ENCODE peak calls at places on chromosomes 12 and 14, in six cellular contexts. J, R, D, V, O and K are unnamed samples.

GRCh38 chr12:25495336-25496097 is 57.6 kb downstream of the LMNTD1 start:
- DNase-seq in V (no peak), J (no peak), O (no peak), R (no peak), D (no peak), K (no peak)

GRCh38 chr12:132610051-132610759 is at the start of gene LRCOL1:
- DNase-seq in O (no peak), D (no peak), V (no peak), R (no peak), J (no peak), K (no peak)

GRCh38 chr14:34359423-34360120 is 102.5 kb downstream of the SPTSSA start:
- DNase-seq in V (no peak), J (no peak), D (no peak), O (no peak), R (no peak), K (no peak)

GRCh38 chr12:77925536-77926108 is 94.9 kb downstream of the NAV3 start:
- DNase-seq in R (peak; percentile 3), D (peak; percentile 90), O (peak; percentile 70), V (no peak), J (peak; percentile 1), K (peak; percentile 24)

GRCh38 chr14:23577710-23578392 is 739 bp downstream of the JPH4 start:
- DNase-seq in D (no peak), V (no peak), O (no peak), J (no peak), R (no peak), K (no peak)

GRCh38 chr14:70073924-70074566 is 114.7 kb downstream of the SLC8A3 start:
- DNase-seq in J (peak; percentile 21), D (peak; percentile 29), R (peak; percentile 70), V (no peak), O (no peak), K (peak; percentile 81)

GRCh38 chr14:26276757-26277156 is 321.1 kb downstream of the NOVA1 start:
- DNase-seq in V (no peak), D (no peak), R (no peak), O (no peak), J (no peak), K (no peak)

GRCh38 chr14:103528512-103529382 is at the start of gene TRMT61A:
- DNase-seq in R (peak; percentile 85), O (peak; percentile 93), J (peak; percentile 66), D (no peak), V (peak; percentile 73), K (peak; percentile 79)

GRCh38 chr12:41234672-41235071 is 46.6 kb downstream of the PDZRN4 start:
- DNase-seq in J (no peak), D (no peak), R (no peak), V (no peak), O (no peak), K (no peak)

GRCh38 chr12:32826807-32827412 is 69.7 kb downstream of the PKP2 start:
- DNase-seq in R (no peak), J (no peak), D (no peak), V (no peak), O (no peak), K (no peak)

GRCh38 chr12:120007272-120007671 is 18.2 kb downstream of the BICDL1 start:
- DNase-seq in R (peak; percentile 67), O (no peak), J (peak; percentile 67), D (no peak), V (peak; percentile 45), K (peak; percentile 89)

GRCh38 chr12:89038831-89039509 is 313.3 kb downstream of the DUSP6 start:
- DNase-seq in R (no peak), V (no peak), O (no peak), J (peak; percentile 4), D (no peak), K (peak; percentile 47)

GRCh38 chr14:96145116-96145864 is 59.3 kb upstream of the BDKRB2 start:
- DNase-seq in O (no peak), R (no peak), D (no peak), J (no peak), V (no peak), K (no peak)

GRCh38 chr12:70721958-70722357 is 84.7 kb upstream of the PTPRB start:
- DNase-seq in J (no peak), D (no peak), R (no peak), O (no peak), V (no peak), K (no peak)

GRCh38 chr12:112841891-112842290 is 50.3 kb downstream of the RPH3A start:
- DNase-seq in D (no peak), R (no peak), V (no peak), O (no peak), J (no peak), K (no peak)

GRCh38 chr12:31989987-31990386 is 30.8 kb downstream of the RESF1 start:
- DNase-seq in D (no peak), O (no peak), R (no peak), V (no peak), J (no peak), K (no peak)